ENCODE peak calls at places on chromosomes 3 and 15, in six cellular contexts. T is fibroblast of the aortic adventitia, V is heart right ventricle, Z is brain microvascular endothelial cell, U is fibroblast of lung, A is cardiac fibroblast. P is an unnamed sample.

GRCh38 chr3:167653750-167654149 is at the start of gene WDR49:
- DNase-seq in U (peak; percentile 1), V (no peak), Z (no peak), A (no peak), T (no peak), P (no peak)

GRCh38 chr3:122975163-122975923 is 52.2 kb downstream of the SEMA5B start:
- DNase-seq in T (peak; percentile 80), U (peak; percentile 87), V (no peak), Z (peak; percentile 69), A (peak; percentile 48), P (peak; percentile 84)

GRCh38 chr15:60703196-60703933 is 224.4 kb upstream of the ICE2 start:
- DNase-seq in T (no peak), A (no peak), U (no peak), Z (no peak), V (no peak), P (no peak)

GRCh38 chr3:128794067-128794768 is 68.2 kb downstream of the RAB7A start:
- DNase-seq in Z (peak; percentile 57), U (peak; percentile 95), A (peak; percentile 60), V (no peak), T (peak; percentile 67), P (no peak)

GRCh38 chr3:185724761-185725160 is 100.1 kb downstream of the IGF2BP2 start:
- DNase-seq in U (peak; percentile 70), V (no peak), Z (peak; percentile 53), A (peak; percentile 64), T (peak; percentile 45), P (no peak)

GRCh38 chr3:52108302-52109232 is 45.7 kb downstream of the POC1A start:
- DNase-seq in V (peak; percentile 51), U (no peak), A (peak; percentile 60), Z (no peak), T (peak; percentile 48), P (no peak)

GRCh38 chr3:38029400-38030125 is at the start of gene PLCD1:
- DNase-seq in U (peak; percentile 64), Z (no peak), V (peak; percentile 86), T (peak; percentile 71), A (peak; percentile 86), P (no peak)

GRCh38 chr3:86104154-86104553 is 886.8 kb downstream of the VGLL3 start:
- DNase-seq in Z (no peak), U (no peak), T (no peak), V (no peak), A (no peak), P (no peak)

GRCh38 chr3:120983321-120983665 is 75.3 kb downstream of the STXBP5L start:
- DNase-seq in Z (no peak), T (no peak), A (no peak), V (no peak), U (no peak), P (no peak)

GRCh38 chr3:101849714-101850326 is 506 bp downstream of the NFKBIZ start:
- DNase-seq in A (no peak), V (peak; percentile 59), T (no peak), U (no peak), Z (no peak), P (no peak)

GRCh38 chr3:123834631-123835030 is 49.5 kb downstream of the MYLK start:
- DNase-seq in A (peak; percentile 76), T (peak; percentile 71), V (no peak), U (peak; percentile 98), Z (peak; percentile 67), P (peak; percentile 80)

GRCh38 chr15:90561344-90562244 is 31.9 kb downstream of the CRTC3 start:
- DNase-seq in Z (no peak), U (no peak), V (no peak), A (peak; percentile 79), T (peak; percentile 93), P (no peak)

GRCh38 chr3:31196881-31197364 is 302.5 kb upstream of the GADL1 start:
- DNase-seq in U (peak; percentile 79), Z (peak; percentile 82), T (peak; percentile 93), V (peak; percentile 40), A (peak; percentile 70), P (no peak)

GRCh38 chr3:90091557-90091956 is 984.1 kb downstream of the EPHA3 start:
- DNase-seq in T (peak; percentile 43), U (peak; percentile 35), Z (peak; percentile 61), V (no peak), A (peak; percentile 92), P (peak; percentile 8)

GRCh38 chr15:69749797-69750196 is 297.2 kb downstream of the RPLP1 start:
- DNase-seq in U (no peak), V (no peak), T (no peak), Z (no peak), A (no peak), P (no peak)

GRCh38 chr15:76576526-76577279 is 240.1 kb downstream of the ISL2 start:
- DNase-seq in T (peak; percentile 78), U (peak; percentile 78), Z (peak; percentile 44), A (peak; percentile 89), V (peak; percentile 72), P (peak; percentile 88)

GRCh38 chr15:49521802-49522201 is 98.8 kb downstream of the FGF7 start:
- DNase-seq in U (peak; percentile 6), T (no peak), Z (peak; percentile 43), A (peak; percentile 17), V (no peak), P (no peak)

GRCh38 chr15:68580883-68581155 is 2.0 kb downstream of the CORO2B start:
- DNase-seq in V (no peak), T (no peak), A (no peak), Z (no peak), U (no peak), P (no peak)

GRCh38 chr15:68576253-68577236 is 2.2 kb upstream of the CORO2B start:
- DNase-seq in A (no peak), Z (no peak), U (no peak), T (no peak), V (no peak), P (no peak)

GRCh38 chr15:68580026-68580882 is 1.5 kb downstream of the CORO2B start:
- DNase-seq in Z (no peak), T (no peak), A (no peak), V (peak; percentile 50), U (no peak), P (no peak)

GRCh38 chr15:68578960-68579935 is at the start of gene CORO2B:
- DNase-seq in V (peak; percentile 63), A (peak; percentile 53), T (peak; percentile 46), Z (no peak), U (peak; percentile 63), P (no peak)

GRCh38 chr15:68578175-68578959 is 426 bp upstream of the CORO2B start:
- DNase-seq in Z (peak; percentile 14), A (peak; percentile 77), T (peak; percentile 69), U (peak; percentile 69), V (peak; percentile 85), P (no peak)
- TF ChIP-seq CTCF in Z (peak; percentile 51), A (peak; percentile 36), T (peak; percentile 56), U (peak; percentile 46), V (peak; percentile 58), P (peak; percentile 42)

DNA sequence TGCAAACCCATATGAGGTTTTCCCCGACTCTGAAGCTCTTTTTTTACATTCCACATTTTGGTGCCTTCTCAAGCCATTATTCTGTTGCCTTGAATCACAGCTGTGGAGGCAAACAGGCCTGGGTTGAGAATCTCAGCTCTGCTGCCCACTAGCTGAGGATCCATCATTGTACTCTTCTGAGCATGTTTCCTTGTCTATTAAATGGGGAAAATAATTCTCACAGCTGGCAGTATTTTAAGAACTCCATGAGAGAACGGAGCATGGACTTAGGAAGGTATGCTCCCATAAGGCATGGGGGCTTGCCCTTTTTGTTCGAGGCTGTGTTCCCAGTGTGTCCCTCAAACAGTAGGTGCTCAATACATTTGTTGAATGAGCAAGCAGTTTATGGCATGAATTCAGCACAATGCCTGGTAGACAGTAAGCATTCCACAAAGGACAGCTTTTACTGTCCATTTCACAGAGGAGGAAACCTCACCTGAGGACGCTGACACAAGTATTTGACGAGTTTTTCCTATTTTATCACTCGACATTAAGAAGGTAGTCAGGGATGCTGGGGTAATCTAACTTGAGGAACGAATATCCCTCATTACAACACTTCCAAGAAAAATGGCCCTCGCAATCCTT is 2.2 kb upstream of the PTPRG start:
- DNase-seq in T (peak; percentile 28), A (peak; percentile 46), U (no peak), Z (no peak), V (no peak), P (no peak)
- H3K4me3 ChIP-seq in T (no peak overlapping the region), A (no peak overlapping the region), U (peak overlapping the region; percentile 89), Z (no peak overlapping the region), V (no peak overlapping the region), P (no peak overlapping the region)

GRCh38 chr3:189170559-189170958 is 1.2 kb upstream of the TPRG1 start:
- DNase-seq in Z (no peak), U (peak; percentile 27), A (peak; percentile 4), T (no peak), V (no peak), P (no peak)

GRCh38 chr3:189168711-189169110 is 3.1 kb upstream of the TPRG1 start:
- DNase-seq in A (no peak), T (no peak), Z (no peak), U (no peak), V (no peak), P (no peak)

GRCh38 chr3:189171707-189172106 is at the start of gene TPRG1:
- DNase-seq in V (no peak), A (no peak), Z (no peak), T (no peak), U (no peak), P (no peak)

GRCh38 chr3:189167027-189167766 is 4.6 kb upstream of the TPRG1 start:
- DNase-seq in Z (no peak), T (no peak), A (no peak), V (no peak), U (no peak), P (no peak)

GRCh38 chr3:189169728-189170127 is 2.0 kb upstream of the TPRG1 start:
- DNase-seq in T (no peak), V (no peak), Z (no peak), A (no peak), U (no peak), P (no peak)
- TF ChIP-seq CTCF in T (no peak), V (no peak), Z (peak; percentile 19), A (peak; percentile 24), U (no peak), P (peak; percentile 1)

GRCh38 chr3:138435840-138436239 is 1.4 kb downstream of the ESYT3 start:
- DNase-seq in U (no peak), T (no peak), V (no peak), A (no peak), Z (no peak), P (no peak)

GRCh38 chr3:138432576-138433240 is 1.7 kb upstream of the ESYT3 start:
- DNase-seq in A (no peak), Z (no peak), T (no peak), V (no peak), U (no peak), P (no peak)

GRCh38 chr3:138433892-138434275 is 532 bp upstream of the ESYT3 start:
- DNase-seq in V (no peak), T (no peak), Z (no peak), U (no peak), A (no peak), P (no peak)

GRCh38 chr3:138434875-138435772 is 708 bp downstream of the ESYT3 start:
- DNase-seq in Z (no peak), V (no peak), A (no peak), U (peak; percentile 30), T (no peak), P (no peak)

DNA sequence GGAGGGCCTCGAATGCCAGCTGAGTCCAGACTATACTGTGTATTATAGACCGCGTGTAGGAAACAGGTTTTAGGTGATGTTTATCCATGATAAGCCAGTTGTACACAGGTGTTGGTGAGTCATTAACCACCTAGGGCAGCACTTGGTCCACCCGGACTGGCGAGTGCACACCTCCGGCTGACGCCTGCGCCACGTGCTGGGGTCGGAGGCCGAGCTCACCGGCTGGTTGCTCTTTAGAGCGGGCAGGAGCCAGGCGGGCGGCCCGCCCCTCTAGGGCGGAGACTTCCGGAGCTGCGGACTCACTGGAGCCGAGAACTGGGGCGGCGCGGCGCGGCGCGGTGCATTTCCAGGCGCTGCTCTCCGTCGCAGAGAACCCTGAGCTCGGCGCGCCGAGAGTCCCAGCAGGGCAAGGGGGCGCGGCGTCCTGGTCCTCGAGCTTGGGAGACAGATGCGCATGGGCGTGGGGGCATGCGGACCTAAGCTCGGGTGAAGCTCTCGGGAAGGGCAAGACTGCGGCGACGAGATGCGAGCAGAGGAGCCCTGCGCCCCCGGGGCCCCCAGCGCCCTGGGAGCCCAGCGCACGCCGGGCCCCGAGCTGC is at the start of gene ESYT3:
- DNase-seq in T (peak; percentile 34), Z (no peak), U (peak; percentile 63), V (peak; percentile 69), A (peak; percentile 65), P (no peak)
- H3K4me3 ChIP-seq in T (peak within 1 kb of the TSS; percentile 61), Z (peak within 1 kb of the TSS; percentile 48), U (peak within 1 kb of the TSS; percentile 6), V (peak within 1 kb of the TSS; percentile 51), A (peak within 1 kb of the TSS; percentile 48), P (peak within 1 kb of the TSS; percentile 48)